ENCODE peak calls at places on chromosomes 12 and 14, in seven cellular contexts. One of them, this sample, is unnamed.
A peak's percentile ranks its signal among the peaks of the same experiment; 100 is the strongest.

GRCh38 chr12:89117448-89118034 is 234.8 kb downstream of the DUSP6 start:
- DNase-seq in K562: no peak
- DNase-seq in transverse colon: peak; percentile 10
- DNase-seq in ovary: no peak
- DNase-seq in breast epithelium: peak; percentile 70
- DNase-seq in adrenal gland: peak; percentile 17
- DNase-seq in sigmoid colon: no peak
- DNase-seq in this sample: no peak

GRCh38 chr12:138171-138897 is 71.8 kb downstream of the IQSEC3 start:
- DNase-seq in breast epithelium: no peak
- DNase-seq in sigmoid colon: no peak
- DNase-seq in ovary: no peak
- DNase-seq in transverse colon: no peak
- DNase-seq in adrenal gland: no peak
- DNase-seq in K562: no peak
- DNase-seq in this sample: no peak

GRCh38 chr12:100793182-100793581 is 1.4 kb upstream of the ANO4 start:
- DNase-seq in ovary: peak; percentile 13
- DNase-seq in adrenal gland: peak; percentile 18
- DNase-seq in breast epithelium: no peak
- DNase-seq in sigmoid colon: no peak
- DNase-seq in K562: no peak
- DNase-seq in transverse colon: no peak
- DNase-seq in this sample: peak; percentile 32

GRCh38 chr12:1122803-1123202 is 131.8 kb downstream of the ERC1 start:
- DNase-seq in breast epithelium: no peak
- DNase-seq in K562: peak; percentile 8
- DNase-seq in adrenal gland: no peak
- DNase-seq in ovary: no peak
- DNase-seq in sigmoid colon: no peak
- DNase-seq in transverse colon: no peak
- DNase-seq in this sample: no peak

GRCh38 chr12:29782821-29783772 is 645 bp downstream of the TMTC1 start:
- DNase-seq in transverse colon: no peak
- DNase-seq in breast epithelium: no peak
- DNase-seq in adrenal gland: peak; percentile 45
- DNase-seq in K562: no peak
- DNase-seq in sigmoid colon: peak; percentile 75
- DNase-seq in ovary: peak; percentile 48
- DNase-seq in this sample: peak; percentile 27

GRCh38 chr14:58919262-58919661 is 269.2 kb upstream of the DAAM1 start:
- DNase-seq in breast epithelium: no peak
- DNase-seq in ovary: no peak
- DNase-seq in sigmoid colon: no peak
- DNase-seq in adrenal gland: no peak
- DNase-seq in transverse colon: no peak
- DNase-seq in K562: no peak
- DNase-seq in this sample: no peak

GRCh38 chr12:1532796-1533195 is 61.6 kb downstream of the FBXL14 start:
- DNase-seq in transverse colon: no peak
- DNase-seq in sigmoid colon: no peak
- DNase-seq in breast epithelium: no peak
- DNase-seq in K562: no peak
- DNase-seq in ovary: no peak
- DNase-seq in adrenal gland: no peak
- DNase-seq in this sample: no peak

GRCh38 chr14:73674986-73675385 is 30.2 kb downstream of the DNAL1 start:
- DNase-seq in adrenal gland: no peak
- DNase-seq in sigmoid colon: no peak
- DNase-seq in breast epithelium: no peak
- DNase-seq in transverse colon: no peak
- DNase-seq in ovary: no peak
- DNase-seq in K562: no peak
- DNase-seq in this sample: no peak

GRCh38 chr12:104670439-104671406 is 214.0 kb downstream of the CHST11 start:
- DNase-seq in adrenal gland: no peak
- DNase-seq in transverse colon: no peak
- DNase-seq in breast epithelium: no peak
- DNase-seq in ovary: no peak
- DNase-seq in sigmoid colon: no peak
- DNase-seq in K562: no peak
- DNase-seq in this sample: no peak

GRCh38 chr12:104672501-104673265 is 215.9 kb downstream of the CHST11 start:
- DNase-seq in transverse colon: no peak
- DNase-seq in K562: no peak
- DNase-seq in sigmoid colon: peak; percentile 89
- DNase-seq in breast epithelium: no peak
- DNase-seq in adrenal gland: peak; percentile 58
- DNase-seq in ovary: no peak
- DNase-seq in this sample: peak; percentile 85

GRCh38 chr12:104673294-104674062 is 216.7 kb downstream of the CHST11 start:
- DNase-seq in ovary: no peak
- DNase-seq in breast epithelium: no peak
- DNase-seq in adrenal gland: no peak
- DNase-seq in sigmoid colon: no peak
- DNase-seq in K562: no peak
- DNase-seq in transverse colon: no peak
- DNase-seq in this sample: no peak

GRCh38 chr12:104671407-104672095 is 214.8 kb downstream of the CHST11 start:
- DNase-seq in adrenal gland: peak; percentile 93
- DNase-seq in breast epithelium: peak; percentile 88
- DNase-seq in sigmoid colon: peak; percentile 92
- DNase-seq in transverse colon: peak; percentile 81
- DNase-seq in K562: peak; percentile 35
- DNase-seq in ovary: peak; percentile 26
- DNase-seq in this sample: peak; percentile 76

GRCh38 chr12:104672096-104672445 is 215.3 kb downstream of the CHST11 start:
- DNase-seq in sigmoid colon: no peak
- DNase-seq in transverse colon: no peak
- DNase-seq in breast epithelium: no peak
- DNase-seq in K562: no peak
- DNase-seq in ovary: no peak
- DNase-seq in adrenal gland: no peak
- DNase-seq in this sample: no peak
- H3K4me1 ChIP-seq in sigmoid colon: peaks cover 70% of the 10 kb centered on the region
- H3K4me1 ChIP-seq in transverse colon: peaks cover 41% of the 10 kb centered on the region
- H3K4me1 ChIP-seq in breast epithelium: peaks cover 11% of the 10 kb centered on the region
- H3K4me1 ChIP-seq in K562: peaks cover 39% of the 10 kb centered on the region
- H3K4me1 ChIP-seq in ovary: peaks cover 29% of the 10 kb centered on the region
- H3K4me1 ChIP-seq in adrenal gland: peaks cover 70% of the 10 kb centered on the region
- H3K4me1 ChIP-seq in this sample: peaks cover 27% of the 10 kb centered on the region

GRCh38 chr12:91382081-91382543 is 199.5 kb upstream of the DCN start:
- DNase-seq in breast epithelium: peak; percentile 63
- DNase-seq in ovary: peak; percentile 75
- DNase-seq in transverse colon: peak; percentile 86
- DNase-seq in adrenal gland: peak; percentile 88
- DNase-seq in sigmoid colon: peak; percentile 88
- DNase-seq in K562: peak; percentile 48
- DNase-seq in this sample: peak; percentile 84
- TF ChIP-seq POLR2A in breast epithelium: no peak
- TF ChIP-seq POLR2A in ovary: no peak
- TF ChIP-seq POLR2A in transverse colon: no peak
- TF ChIP-seq POLR2A in adrenal gland: no peak
- TF ChIP-seq POLR2A in sigmoid colon: no peak
- TF ChIP-seq POLR2A in K562: no peak
- TF ChIP-seq POLR2A in this sample: no peak

GRCh38 chr14:52729585-52729924 is 411 bp upstream of the STYX start:
- DNase-seq in ovary: no peak
- DNase-seq in adrenal gland: no peak
- DNase-seq in transverse colon: no peak
- DNase-seq in K562: no peak
- DNase-seq in breast epithelium: no peak
- DNase-seq in sigmoid colon: no peak
- DNase-seq in this sample: no peak

GRCh38 chr14:52729925-52730707 is at the start of gene STYX:
- DNase-seq in sigmoid colon: peak; percentile 99
- DNase-seq in transverse colon: peak; percentile 99
- DNase-seq in adrenal gland: peak; percentile 99
- DNase-seq in breast epithelium: peak; percentile 98
- DNase-seq in K562: peak; percentile 84
- DNase-seq in ovary: peak; percentile 97
- DNase-seq in this sample: peak; percentile 98

GRCh38 chr14:52723514-52724359 is 6.2 kb upstream of the STYX start:
- DNase-seq in ovary: no peak
- DNase-seq in breast epithelium: no peak
- DNase-seq in adrenal gland: no peak
- DNase-seq in K562: no peak
- DNase-seq in sigmoid colon: no peak
- DNase-seq in transverse colon: no peak
- DNase-seq in this sample: no peak

GRCh38 chr14:52724360-52724644 is 5.7 kb upstream of the STYX start:
- DNase-seq in adrenal gland: no peak
- DNase-seq in transverse colon: no peak
- DNase-seq in K562: no peak
- DNase-seq in breast epithelium: no peak
- DNase-seq in ovary: no peak
- DNase-seq in sigmoid colon: no peak
- DNase-seq in this sample: no peak
- H3K27ac ChIP-seq in adrenal gland: no peak overlapping the region
- H3K27ac ChIP-seq in transverse colon: no peak overlapping the region
- H3K27ac ChIP-seq in K562: no peak overlapping the region
- H3K27ac ChIP-seq in breast epithelium: no peak overlapping the region
- H3K27ac ChIP-seq in ovary: no peak overlapping the region
- H3K27ac ChIP-seq in sigmoid colon: no peak overlapping the region
- H3K27ac ChIP-seq in this sample: no peak overlapping the region

DNA sequence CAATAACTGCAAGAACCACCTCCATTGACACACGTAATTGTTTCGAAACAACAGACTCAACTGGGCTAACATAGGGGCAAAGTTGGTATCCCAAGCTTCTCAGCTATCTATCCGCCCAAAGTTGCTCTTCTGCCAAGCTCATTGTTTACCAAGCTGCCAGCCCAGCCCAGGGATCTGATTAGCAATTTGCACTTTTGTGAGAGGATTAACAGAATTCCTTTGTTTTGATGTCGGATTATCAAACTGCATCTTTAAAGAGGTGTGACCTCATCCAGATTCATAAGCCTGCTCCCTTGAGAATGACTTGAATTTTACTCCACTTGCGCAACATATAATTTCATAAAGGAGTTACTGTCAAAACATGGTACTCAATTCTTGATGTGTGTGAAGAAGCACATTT is 430.7 kb upstream of the SOX5 start:
- DNase-seq in transverse colon: no peak
- DNase-seq in sigmoid colon: no peak
- DNase-seq in breast epithelium: no peak
- DNase-seq in adrenal gland: no peak
- DNase-seq in ovary: no peak
- DNase-seq in K562: no peak
- DNase-seq in this sample: no peak
- H3K4me1 ChIP-seq in transverse colon: no peaks in the 10 kb centered on the region
- H3K4me1 ChIP-seq in sigmoid colon: peaks cover 17% of the 10 kb centered on the region
- H3K4me1 ChIP-seq in breast epithelium: no peaks in the 10 kb centered on the region
- H3K4me1 ChIP-seq in adrenal gland: no peaks in the 10 kb centered on the region
- H3K4me1 ChIP-seq in ovary: no peaks in the 10 kb centered on the region
- H3K4me1 ChIP-seq in K562: no peaks in the 10 kb centered on the region
- H3K4me1 ChIP-seq in this sample: no peaks in the 10 kb centered on the region

DNA sequence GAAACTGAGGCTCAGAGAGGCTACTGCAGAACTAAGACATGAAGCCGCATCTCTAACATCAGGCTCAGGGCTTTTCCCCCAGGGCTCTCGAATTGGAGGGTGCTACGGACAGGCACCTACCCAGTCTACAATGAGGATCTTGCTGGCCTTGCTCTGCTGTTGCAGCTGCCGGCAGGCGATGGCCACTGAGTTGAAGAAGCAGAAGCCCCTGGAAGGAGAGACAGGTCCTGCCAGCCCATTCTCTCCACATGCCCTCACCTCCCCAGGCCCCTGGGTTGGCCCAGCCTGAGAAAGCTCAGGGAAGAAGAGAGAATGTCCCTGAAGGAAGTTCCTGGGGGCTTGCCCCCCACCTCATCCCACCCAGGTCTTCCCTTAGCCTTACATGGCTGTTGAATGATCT is 16.1 kb downstream of the SLC48A1 start:
- DNase-seq in K562: no peak
- DNase-seq in breast epithelium: no peak
- DNase-seq in transverse colon: no peak
- DNase-seq in sigmoid colon: no peak
- DNase-seq in ovary: no peak
- DNase-seq in adrenal gland: no peak
- DNase-seq in this sample: no peak
- TF ChIP-seq POLR2A in K562: no peak
- TF ChIP-seq POLR2A in breast epithelium: no peak
- TF ChIP-seq POLR2A in transverse colon: no peak
- TF ChIP-seq POLR2A in sigmoid colon: no peak
- TF ChIP-seq POLR2A in ovary: no peak
- TF ChIP-seq POLR2A in adrenal gland: no peak
- TF ChIP-seq POLR2A in this sample: no peak

DNA sequence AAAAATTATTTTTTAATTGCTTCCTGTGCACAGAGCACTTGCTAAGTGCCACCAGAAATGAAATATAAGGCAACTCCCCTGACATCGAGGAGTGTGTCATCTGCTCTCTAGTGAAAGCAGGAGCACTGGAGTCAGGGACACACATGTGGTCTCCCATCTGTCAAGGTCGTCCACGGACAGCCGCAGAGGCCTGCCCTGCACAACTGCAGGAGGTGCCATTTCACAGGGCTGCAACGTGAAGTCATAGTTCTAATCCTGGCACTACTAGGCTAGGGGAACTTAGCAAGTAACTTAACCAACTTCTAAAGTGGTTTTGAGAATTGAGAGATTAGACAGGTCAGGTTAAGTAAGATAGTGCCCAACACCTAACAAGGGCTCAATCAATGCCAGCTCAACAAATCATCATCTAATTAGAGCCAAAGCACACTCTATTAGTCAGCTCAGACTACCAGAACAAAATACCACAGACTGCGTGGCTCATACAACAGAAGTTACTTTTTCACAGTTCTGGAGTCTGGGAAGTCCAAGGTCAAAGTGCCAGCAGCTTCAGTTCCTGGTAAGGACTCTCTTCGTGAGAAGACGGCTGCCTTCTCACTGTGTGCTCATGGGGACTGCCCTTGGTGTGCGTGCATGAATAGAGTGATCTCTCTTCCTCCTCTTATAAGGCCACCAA is 30.7 kb downstream of the FOXN3 start:
- DNase-seq in breast epithelium: no peak
- DNase-seq in transverse colon: no peak
- DNase-seq in K562: no peak
- DNase-seq in sigmoid colon: peak; percentile 54
- DNase-seq in ovary: peak; percentile 31
- DNase-seq in adrenal gland: no peak
- DNase-seq in this sample: no peak
- H3K27ac ChIP-seq in breast epithelium: no peak overlapping the region
- H3K27ac ChIP-seq in transverse colon: peak overlapping the region; percentile 68
- H3K27ac ChIP-seq in K562: no peak overlapping the region
- H3K27ac ChIP-seq in sigmoid colon: peak overlapping the region; percentile 78
- H3K27ac ChIP-seq in ovary: peak overlapping the region; percentile 67
- H3K27ac ChIP-seq in adrenal gland: peak overlapping the region; percentile 67
- H3K27ac ChIP-seq in this sample: peak overlapping the region; percentile 72

GRCh38 chr12:106960443-106960842 is 4.7 kb downstream of the TMEM263 start:
- DNase-seq in sigmoid colon: no peak
- DNase-seq in ovary: no peak
- DNase-seq in adrenal gland: no peak
- DNase-seq in K562: no peak
- DNase-seq in transverse colon: no peak
- DNase-seq in breast epithelium: no peak
- DNase-seq in this sample: no peak

GRCh38 chr12:106957617-106958016 is 1.9 kb downstream of the TMEM263 start:
- DNase-seq in adrenal gland: no peak
- DNase-seq in K562: no peak
- DNase-seq in breast epithelium: no peak
- DNase-seq in ovary: no peak
- DNase-seq in sigmoid colon: no peak
- DNase-seq in transverse colon: no peak
- DNase-seq in this sample: no peak

GRCh38 chr12:106956048-106956935 is 585 bp downstream of the TMEM263 start:
- DNase-seq in adrenal gland: peak; percentile 80
- DNase-seq in ovary: peak; percentile 70
- DNase-seq in transverse colon: peak; percentile 67
- DNase-seq in sigmoid colon: peak; percentile 88
- DNase-seq in breast epithelium: peak; percentile 54
- DNase-seq in K562: peak; percentile 69
- DNase-seq in this sample: peak; percentile 76

GRCh38 chr12:106962291-106962690 is 6.6 kb downstream of the TMEM263 start:
- DNase-seq in ovary: no peak
- DNase-seq in transverse colon: no peak
- DNase-seq in adrenal gland: no peak
- DNase-seq in sigmoid colon: no peak
- DNase-seq in K562: no peak
- DNase-seq in breast epithelium: no peak
- DNase-seq in this sample: no peak
- H3K4me1 ChIP-seq in ovary: peaks cover 2% of the 10 kb centered on the region
- H3K4me1 ChIP-seq in transverse colon: peaks cover 8% of the 10 kb centered on the region
- H3K4me1 ChIP-seq in adrenal gland: peaks cover 30% of the 10 kb centered on the region
- H3K4me1 ChIP-seq in sigmoid colon: peaks cover 59% of the 10 kb centered on the region
- H3K4me1 ChIP-seq in K562: no peaks in the 10 kb centered on the region
- H3K4me1 ChIP-seq in breast epithelium: no peaks in the 10 kb centered on the region
- H3K4me1 ChIP-seq in this sample: no peaks in the 10 kb centered on the region